ENCODE peak calls at places on chromosomes 12 and 14, in five cellular contexts. X, K, R, C and T are unnamed samples.

GRCh38 chr14:75527449-75528163 is 5.3 kb downstream of the BATF start:
- DNase-seq in C (no peak), X (no peak), R (no peak), K (no peak), T (no peak)

GRCh38 chr12:62250671-62251608 is 9.3 kb upstream of the USP15 start:
- DNase-seq in K (no peak), C (no peak), R (no peak), X (peak; percentile 43), T (no peak)

GRCh38 chr12:951166-951565 is 1.7 kb upstream of the RAD52 start:
- DNase-seq in C (no peak), K (no peak), R (peak; percentile 53), X (no peak), T (no peak)

GRCh38 chr12:74539765-74540526 is 2.3 kb downstream of the ATXN7L3B start:
- DNase-seq in C (no peak), R (no peak), X (no peak), K (no peak), T (no peak)

GRCh38 chr14:64762044-64763034 is 58.1 kb downstream of the PLEKHG3 start:
- DNase-seq in R (peak; percentile 89), C (no peak), X (peak; percentile 94), K (peak; percentile 56), T (peak; percentile 62)

GRCh38 chr14:59507063-59507751 is 22.9 kb downstream of the JKAMP start:
- DNase-seq in K (no peak), C (peak; percentile 31), R (peak; percentile 89), X (peak; percentile 68), T (peak; percentile 87)

GRCh38 chr12:100984821-100985220 is 190.2 kb downstream of the ANO4 start:
- DNase-seq in C (no peak), R (no peak), X (no peak), K (no peak), T (no peak)

GRCh38 chr12:62933220-62933870 is 1.6 kb downstream of the PPM1H start:
- DNase-seq in K (peak; percentile 74), C (no peak), R (peak; percentile 50), X (no peak), T (peak; percentile 33)

GRCh38 chr12:9049520-9050133 is 60.3 kb downstream of the KLRG1 start:
- DNase-seq in X (peak; percentile 74), K (no peak), R (no peak), C (no peak), T (no peak)

GRCh38 chr12:42884116-42884515 is 294.6 kb upstream of the PRICKLE1 start:
- DNase-seq in R (no peak), C (no peak), X (no peak), K (no peak), T (no peak)

GRCh38 chr14:22185191-22185590 is 403.8 kb downstream of the DAD1 start:
- DNase-seq in C (no peak), R (no peak), X (peak; percentile 46), K (no peak), T (no peak)

GRCh38 chr12:89364058-89364457 is 11.8 kb upstream of the DUSP6 start:
- DNase-seq in C (no peak), R (no peak), X (no peak), K (no peak), T (no peak)

GRCh38 chr14:60487211-60487610 is 1.3 kb upstream of the C14orf39 start:
- DNase-seq in R (no peak), X (no peak), C (no peak), K (no peak), T (no peak)

GRCh38 chr12:47414511-47414910 is 291.3 kb downstream of the RPAP3 start:
- DNase-seq in C (no peak), R (no peak), X (no peak), K (no peak), T (no peak)

GRCh38 chr12:73833746-73834145 is 703.9 kb upstream of the ATXN7L3B start:
- DNase-seq in C (no peak), K (no peak), R (no peak), X (no peak), T (no peak)

GRCh38 chr12:104825408-104825807 is 132.7 kb downstream of the SLC41A2 start:
- DNase-seq in X (peak; percentile 18), C (no peak), K (no peak), R (no peak), T (no peak)

GRCh38 chr12:27333311-27334009 is 824 bp downstream of the BMAL2 start:
- DNase-seq in X (no peak), C (peak; percentile 7), R (peak; percentile 52), K (no peak), T (peak; percentile 34)

GRCh38 chr12:48854488-48854887 is 2.5 kb upstream of the DDX23 start:
- DNase-seq in X (no peak), K (no peak), C (no peak), R (no peak), T (no peak)

GRCh38 chr12:109831929-109832328 is 1.3 kb downstream of the TRPV4 start:
- DNase-seq in R (no peak), C (no peak), X (no peak), K (no peak), T (no peak)

GRCh38 chr14:88518592-88519512 is 36.0 kb downstream of the PTPN21 start:
- DNase-seq in K (no peak), X (peak; percentile 81), C (no peak), R (no peak), T (no peak)

GRCh38 chr12:104454997-104455396 is 1.8 kb upstream of the CHST11 start:
- DNase-seq in C (no peak), X (peak; percentile 30), R (no peak), K (no peak), T (no peak)

GRCh38 chr12:132545955-132546354 is 56.0 kb downstream of the FBRSL1 start:
- DNase-seq in C (no peak), X (no peak), K (no peak), R (no peak), T (no peak)

GRCh38 chr12:109156586-109156985 is 40.2 kb downstream of the ACACB start:
- DNase-seq in R (no peak), C (no peak), X (no peak), K (no peak), T (no peak)

GRCh38 chr14:37036669-37037341 is 135.6 kb downstream of the SLC25A21 start:
- DNase-seq in C (no peak), X (peak; percentile 63), K (no peak), R (no peak), T (no peak)

GRCh38 chr14:51653096-51653814 is 1.5 kb downstream of the FRMD6 start:
- DNase-seq in X (peak; percentile 89), R (no peak), C (no peak), K (no peak), T (no peak)

GRCh38 chr14:61860294-61860918 is 98.2 kb downstream of the SNAPC1 start:
- DNase-seq in C (peak; percentile 59), K (no peak), X (peak; percentile 37), R (peak; percentile 40), T (peak; percentile 52)

GRCh38 chr12:25287610-25288009 is 36.9 kb upstream of the KRAS start:
- DNase-seq in K (no peak), X (no peak), C (no peak), R (no peak), T (no peak)

GRCh38 chr12:121239704-121240420 is 29.9 kb downstream of the P2RX4 start:
- DNase-seq in K (no peak), R (no peak), X (no peak), C (no peak), T (no peak)

GRCh38 chr12:11785722-11786121 is 136.2 kb downstream of the ETV6 start:
- DNase-seq in R (no peak), X (peak; percentile 71), K (no peak), C (no peak), T (no peak)

GRCh38 chr12:91777268-91777997 is 368.2 kb downstream of the BTG1 start:
- DNase-seq in R (no peak), C (no peak), X (no peak), K (no peak), T (no peak)

GRCh38 chr12:115511971-115512370 is 765.5 kb downstream of the MED13L start:
- DNase-seq in K (no peak), R (no peak), X (no peak), C (no peak), T (no peak)

GRCh38 chr12:107027304-107028053 is 40.5 kb upstream of the MTERF2 start:
- DNase-seq in C (no peak), R (no peak), K (no peak), X (peak; percentile 96), T (no peak)

GRCh38 chr12:99099786-99100185 is 454.7 kb downstream of the APAF1 start:
- DNase-seq in X (no peak), K (no peak), R (no peak), C (no peak), T (no peak)

GRCh38 chr12:62533755-62534107 is 67.1 kb downstream of the MON2 start:
- DNase-seq in X (no peak), C (no peak), K (no peak), R (no peak), T (no peak)

GRCh38 chr12:123813349-123813748 is 51.2 kb downstream of the DNAH10 start:
- DNase-seq in R (no peak), K (no peak), X (peak; percentile 65), C (no peak), T (no peak)

GRCh38 chr12:57490126-57490525 is 2.3 kb downstream of the MARS1 start:
- DNase-seq in R (no peak), K (no peak), C (no peak), X (no peak), T (no peak)